ENCODE peak calls at places on chromosomes 13 and 19, in nine cellular contexts. C, J, R, B, H, P, V, I and G are unnamed samples.

GRCh38 chr13:28128030-28128429 is 10.3 kb upstream of the PAN3 start:
- DNase-seq in H (no peak), I (no peak), V (no peak), B (no peak), R (no peak), J (no peak), P (no peak), C (no peak), G (no peak)

GRCh38 chr19:359653-359925 is 15.0 kb upstream of the MIER2 start:
- DNase-seq in P (no peak), J (no peak), C (no peak), R (peak; percentile 12), B (no peak), H (no peak), I (no peak), V (no peak), G (no peak)

GRCh38 chr19:40592170-40592569 is 9.0 kb upstream of the LTBP4 start:
- DNase-seq in J (no peak), P (no peak), I (no peak), H (no peak), V (no peak), R (no peak), B (no peak), C (no peak), G (no peak)

GRCh38 chr13:99281811-99282263 is 23.7 kb upstream of the GPR18 start:
- DNase-seq in I (peak; percentile 23), J (no peak), H (no peak), V (no peak), C (no peak), R (peak; percentile 80), B (peak; percentile 28), P (no peak), G (no peak)

GRCh38 chr13:51783432-51784094 is 20.4 kb downstream of the DHRS12 start:
- DNase-seq in R (no peak), J (no peak), B (no peak), P (no peak), C (no peak), V (no peak), H (no peak), I (no peak), G (no peak)

GRCh38 chr13:99230991-99231390 is 27.2 kb downstream of the GPR18 start:
- DNase-seq in B (no peak), H (no peak), V (no peak), P (no peak), J (no peak), I (no peak), R (no peak), C (no peak), G (no peak)

GRCh38 chr13:51221674-51222509 is at the start of gene FAM124A:
- DNase-seq in I (no peak), B (peak; percentile 89), V (no peak), P (peak; percentile 70), J (peak; percentile 65), H (no peak), R (peak; percentile 70), C (no peak), G (peak; percentile 49)

GRCh38 chr19:13850910-13851753 is 25.8 kb upstream of the NANOS3 start:
- DNase-seq in P (no peak), B (peak; percentile 91), V (no peak), I (peak; percentile 82), J (peak; percentile 40), C (peak; percentile 73), H (no peak), R (peak; percentile 85), G (peak; percentile 95)

GRCh38 chr13:33191425-33192221 is 93.9 kb downstream of the STARD13 start:
- DNase-seq in J (no peak), B (no peak), V (no peak), I (no peak), C (no peak), H (no peak), P (no peak), R (no peak), G (no peak)

GRCh38 chr13:113400621-113401451 is 36.9 kb upstream of the GRTP1 start:
- DNase-seq in C (no peak), J (no peak), I (no peak), H (peak; percentile 81), B (no peak), V (no peak), R (peak; percentile 82), P (no peak), G (no peak)

GRCh38 chr19:15426485-15427349 is 7.9 kb upstream of the AKAP8L start:
- DNase-seq in C (no peak), I (no peak), V (no peak), J (no peak), P (no peak), R (no peak), H (no peak), B (no peak), G (no peak)

GRCh38 chr19:47628058-47628771 is 19.3 kb downstream of the BICRA start:
- DNase-seq in J (no peak), C (no peak), V (no peak), I (no peak), H (no peak), B (no peak), P (no peak), R (no peak), G (no peak)

GRCh38 chr19:49361438-49362047 is 673 bp downstream of the TEAD2 start:
- DNase-seq in C (no peak), P (peak; percentile 70), R (peak; percentile 85), H (no peak), J (no peak), B (peak; percentile 94), I (peak; percentile 60), V (no peak), G (peak; percentile 94)

GRCh38 chr19:15241259-15241658 is 9.0 kb upstream of the EPHX3 start:
- DNase-seq in C (no peak), P (no peak), R (no peak), H (no peak), B (no peak), I (no peak), V (no peak), J (no peak), G (no peak)

GRCh38 chr19:14383898-14384669 is 2.8 kb downstream of the ADGRE5 start:
- DNase-seq in V (no peak), H (no peak), R (no peak), C (no peak), P (no peak), I (peak; percentile 39), J (no peak), B (peak; percentile 86), G (no peak)

GRCh38 chr19:1267441-1268391 is 1.4 kb upstream of the CIRBP start:
- DNase-seq in V (no peak), P (no peak), R (no peak), C (no peak), I (no peak), B (no peak), H (no peak), J (no peak), G (peak; percentile 67)